ENCODE peak calls at places on chromosomes 6 and 20, in eight cellular contexts. E is stimulated activated CD8-positive, alpha-beta memory T cell treated with anti-CD3 and anti-CD28 coated beads, Interleukin-15, amount 100 ng/mL, for 24 hours; N is colonic mucosa; Q is mucosa of gallbladder; V is SW480; K is COR-L47; P is GM12878; J is type B pancreatic cell. M is an unnamed sample.

GRCh38 chr6:26538936-26539615 is 910 bp downstream of the HMGN4 start:
- DNase-seq in Q (no peak), J (no peak), V (no peak), N (no peak), K (no peak), P (no peak), E (no peak), M (no peak)

GRCh38 chr6:41970436-41970846 is 28.8 kb upstream of the CCND3 start:
- DNase-seq in E (no peak), Q (peak), J (no peak), P (no peak), N (no peak), V (no peak), K (no peak), M (no peak)

GRCh38 chr20:21179796-21180195 is 53.9 kb downstream of the KIZ start:
- DNase-seq in V (no peak), P (no peak), K (no peak), E (no peak), J (no peak), Q (no peak), N (no peak), M (no peak)

GRCh38 chr6:36954262-36954931 is at the start of gene PI16:
- DNase-seq in V (no peak), J (no peak), P (no peak), K (no peak), Q (no peak), E (no peak), N (no peak), M (no peak)

GRCh38 chr6:11050735-11051134 is 6.6 kb upstream of the ELOVL2 start:
- DNase-seq in P (no peak), Q (no peak), K (no peak), V (no peak), J (no peak), E (no peak), N (no peak), M (no peak)

GRCh38 chr6:133184798-133185380 is 56.3 kb upstream of the EYA4 start:
- DNase-seq in K (no peak), E (no peak), Q (no peak), V (peak), N (no peak), J (no peak), P (no peak), M (no peak)

GRCh38 chr20:64223526-64224067 is 32.0 kb upstream of the PCMTD2 start:
- DNase-seq in P (no peak), N (no peak), J (no peak), Q (no peak), K (no peak), V (peak), E (no peak), M (no peak)

GRCh38 chr6:118382126-118382525 is 166.0 kb upstream of the PLN start:
- DNase-seq in V (no peak), E (no peak), K (no peak), Q (no peak), J (no peak), N (no peak), P (no peak), M (no peak)

GRCh38 chr20:25321262-25321831 is 69.3 kb downstream of the ABHD12 start:
- DNase-seq in V (no peak), J (no peak), P (no peak), Q (no peak), K (no peak), N (peak), E (no peak), M (no peak)

GRCh38 chr6:135117413-135117968 is 62.9 kb upstream of the HBS1L start:
- DNase-seq in Q (no peak), E (no peak), N (no peak), K (no peak), P (no peak), V (no peak), J (no peak), M (peak)

GRCh38 chr20:2252419-2253060 is 43.3 kb upstream of the TGM3 start:
- DNase-seq in E (no peak), N (no peak), P (no peak), J (no peak), K (no peak), Q (no peak), V (no peak), M (no peak)

GRCh38 chr6:38678178-38678760 is 24.7 kb downstream of the GLO1 start:
- DNase-seq in P (no peak), J (no peak), N (no peak), V (no peak), Q (no peak), K (no peak), E (no peak), M (no peak)

GRCh38 chr6:157001716-157002115 is 224.5 kb downstream of the ARID1B start:
- DNase-seq in N (no peak), E (no peak), Q (no peak), V (no peak), K (no peak), P (no peak), J (no peak), M (no peak)

GRCh38 chr6:147226877-147227276 is 22.7 kb downstream of the STXBP5 start:
- DNase-seq in N (no peak), P (no peak), J (no peak), K (no peak), E (no peak), Q (no peak), V (no peak), M (no peak)

GRCh38 chr6:46251583-46252339 is 81.0 kb upstream of the ENPP5 start:
- DNase-seq in Q (no peak), E (no peak), K (no peak), V (no peak), J (no peak), N (no peak), P (no peak), M (no peak)

GRCh38 chr6:158369241-158369640 is 57.0 kb downstream of the TULP4 start:
- DNase-seq in N (no peak), V (no peak), E (no peak), P (no peak), Q (no peak), K (no peak), J (no peak), M (no peak)

GRCh38 chr6:149140910-149141290 is 176.6 kb upstream of the TAB2 start:
- DNase-seq in N (no peak), J (no peak), K (no peak), E (no peak), V (no peak), Q (no peak), P (peak), M (peak)